ENCODE peak calls at places on chromosomes 1 and 21, in seven cellular contexts. One of them, this sample, is unnamed.

GRCh38 chr1:64476251-64476952 is 6.5 kb downstream of the CACHD1 start:
- DNase-seq in activated CD4-positive, alpha-beta T cell treated with anti-CD3 and anti-CD28 coated beads, Interleukin-2, amount 50 U/mL, for 24 hours: no peak
- DNase-seq in GM12864: no peak
- DNase-seq in PC-3: peak; percentile 29
- DNase-seq in NCI-H2029 treated with DMSO at 0.1 percent for 48 hours: peak; percentile 70
- DNase-seq in ELR: peak; percentile 56
- DNase-seq in mucosa of gallbladder: no peak
- DNase-seq in this sample: no peak

GRCh38 chr1:34378968-34379729 is 202.4 kb downstream of the C1orf94 start:
- DNase-seq in activated CD4-positive, alpha-beta T cell treated with anti-CD3 and anti-CD28 coated beads, Interleukin-2, amount 50 U/mL, for 24 hours: no peak
- DNase-seq in NCI-H2029 treated with DMSO at 0.1 percent for 48 hours: no peak
- DNase-seq in mucosa of gallbladder: no peak
- DNase-seq in ELR: peak; percentile 3
- DNase-seq in PC-3: no peak
- DNase-seq in GM12864: no peak
- DNase-seq in this sample: peak; percentile 49

GRCh38 chr1:207672525-207673130 is 27.7 kb downstream of the CR1L start:
- DNase-seq in PC-3: peak; percentile 86
- DNase-seq in activated CD4-positive, alpha-beta T cell treated with anti-CD3 and anti-CD28 coated beads, Interleukin-2, amount 50 U/mL, for 24 hours: no peak
- DNase-seq in ELR: peak; percentile 74
- DNase-seq in mucosa of gallbladder: peak; percentile 27
- DNase-seq in GM12864: no peak
- DNase-seq in NCI-H2029 treated with DMSO at 0.1 percent for 48 hours: no peak
- DNase-seq in this sample: peak; percentile 85

GRCh38 chr1:159921700-159922498 is 3.4 kb downstream of the TAGLN2 start:
- DNase-seq in activated CD4-positive, alpha-beta T cell treated with anti-CD3 and anti-CD28 coated beads, Interleukin-2, amount 50 U/mL, for 24 hours: no peak
- DNase-seq in NCI-H2029 treated with DMSO at 0.1 percent for 48 hours: no peak
- DNase-seq in mucosa of gallbladder: no peak
- DNase-seq in ELR: peak; percentile 31
- DNase-seq in GM12864: no peak
- DNase-seq in PC-3: no peak
- DNase-seq in this sample: no peak

GRCh38 chr1:59492500-59492899 is 195.6 kb downstream of the FGGY start:
- DNase-seq in activated CD4-positive, alpha-beta T cell treated with anti-CD3 and anti-CD28 coated beads, Interleukin-2, amount 50 U/mL, for 24 hours: no peak
- DNase-seq in PC-3: no peak
- DNase-seq in NCI-H2029 treated with DMSO at 0.1 percent for 48 hours: no peak
- DNase-seq in GM12864: no peak
- DNase-seq in ELR: no peak
- DNase-seq in mucosa of gallbladder: no peak
- DNase-seq in this sample: no peak

GRCh38 chr1:233707153-233707905 is 93.4 kb downstream of the KCNK1 start:
- DNase-seq in mucosa of gallbladder: peak; percentile 49
- DNase-seq in activated CD4-positive, alpha-beta T cell treated with anti-CD3 and anti-CD28 coated beads, Interleukin-2, amount 50 U/mL, for 24 hours: no peak
- DNase-seq in GM12864: no peak
- DNase-seq in NCI-H2029 treated with DMSO at 0.1 percent for 48 hours: peak; percentile 67
- DNase-seq in ELR: peak; percentile 16
- DNase-seq in PC-3: peak; percentile 91
- DNase-seq in this sample: no peak

GRCh38 chr1:228279011-228279721 is 71.3 kb downstream of the OBSCN start:
- DNase-seq in ELR: no peak
- DNase-seq in NCI-H2029 treated with DMSO at 0.1 percent for 48 hours: no peak
- DNase-seq in mucosa of gallbladder: no peak
- DNase-seq in GM12864: no peak
- DNase-seq in PC-3: no peak
- DNase-seq in activated CD4-positive, alpha-beta T cell treated with anti-CD3 and anti-CD28 coated beads, Interleukin-2, amount 50 U/mL, for 24 hours: no peak
- DNase-seq in this sample: no peak

GRCh38 chr1:169724168-169724567 is 9.7 kb downstream of the SELE start:
- DNase-seq in GM12864: no peak
- DNase-seq in PC-3: no peak
- DNase-seq in ELR: no peak
- DNase-seq in activated CD4-positive, alpha-beta T cell treated with anti-CD3 and anti-CD28 coated beads, Interleukin-2, amount 50 U/mL, for 24 hours: no peak
- DNase-seq in mucosa of gallbladder: peak; percentile 15
- DNase-seq in NCI-H2029 treated with DMSO at 0.1 percent for 48 hours: no peak
- DNase-seq in this sample: no peak

GRCh38 chr1:9384751-9385245 is 92.1 kb downstream of the SPSB1 start:
- DNase-seq in GM12864: no peak
- DNase-seq in PC-3: no peak
- DNase-seq in activated CD4-positive, alpha-beta T cell treated with anti-CD3 and anti-CD28 coated beads, Interleukin-2, amount 50 U/mL, for 24 hours: no peak
- DNase-seq in mucosa of gallbladder: peak; percentile 38
- DNase-seq in ELR: no peak
- DNase-seq in NCI-H2029 treated with DMSO at 0.1 percent for 48 hours: no peak
- DNase-seq in this sample: no peak

GRCh38 chr21:44301961-44302406 is 2.1 kb downstream of the PFKL start:
- DNase-seq in mucosa of gallbladder: no peak
- DNase-seq in NCI-H2029 treated with DMSO at 0.1 percent for 48 hours: no peak
- DNase-seq in ELR: no peak
- DNase-seq in PC-3: peak; percentile 10
- DNase-seq in GM12864: no peak
- DNase-seq in activated CD4-positive, alpha-beta T cell treated with anti-CD3 and anti-CD28 coated beads, Interleukin-2, amount 50 U/mL, for 24 hours: no peak
- DNase-seq in this sample: no peak

GRCh38 chr1:17265162-17265561 is 16.3 kb downstream of the PADI3 start:
- DNase-seq in PC-3: no peak
- DNase-seq in activated CD4-positive, alpha-beta T cell treated with anti-CD3 and anti-CD28 coated beads, Interleukin-2, amount 50 U/mL, for 24 hours: no peak
- DNase-seq in GM12864: no peak
- DNase-seq in mucosa of gallbladder: no peak
- DNase-seq in ELR: peak; percentile 40
- DNase-seq in NCI-H2029 treated with DMSO at 0.1 percent for 48 hours: no peak
- DNase-seq in this sample: peak; percentile 74

GRCh38 chr1:84089470-84090261 is 54.4 kb upstream of the PRKACB start:
- DNase-seq in mucosa of gallbladder: no peak
- DNase-seq in NCI-H2029 treated with DMSO at 0.1 percent for 48 hours: no peak
- DNase-seq in GM12864: no peak
- DNase-seq in PC-3: peak; percentile 96
- DNase-seq in ELR: peak; percentile 93
- DNase-seq in activated CD4-positive, alpha-beta T cell treated with anti-CD3 and anti-CD28 coated beads, Interleukin-2, amount 50 U/mL, for 24 hours: no peak
- DNase-seq in this sample: no peak

GRCh38 chr21:46443910-46444309 is 14.8 kb upstream of the DIP2A start:
- DNase-seq in NCI-H2029 treated with DMSO at 0.1 percent for 48 hours: no peak
- DNase-seq in mucosa of gallbladder: no peak
- DNase-seq in PC-3: no peak
- DNase-seq in GM12864: no peak
- DNase-seq in ELR: no peak
- DNase-seq in activated CD4-positive, alpha-beta T cell treated with anti-CD3 and anti-CD28 coated beads, Interleukin-2, amount 50 U/mL, for 24 hours: no peak
- DNase-seq in this sample: peak; percentile 8

GRCh38 chr1:153945795-153946621 is 510 bp downstream of the DENND4B start:
- DNase-seq in activated CD4-positive, alpha-beta T cell treated with anti-CD3 and anti-CD28 coated beads, Interleukin-2, amount 50 U/mL, for 24 hours: peak; percentile 35
- DNase-seq in NCI-H2029 treated with DMSO at 0.1 percent for 48 hours: no peak
- DNase-seq in GM12864: peak; percentile 86
- DNase-seq in PC-3: peak; percentile 60
- DNase-seq in mucosa of gallbladder: peak; percentile 82
- DNase-seq in ELR: peak; percentile 73
- DNase-seq in this sample: peak; percentile 54

GRCh38 chr1:185560760-185561159 is 173.4 kb upstream of the HMCN1 start:
- DNase-seq in activated CD4-positive, alpha-beta T cell treated with anti-CD3 and anti-CD28 coated beads, Interleukin-2, amount 50 U/mL, for 24 hours: no peak
- DNase-seq in mucosa of gallbladder: no peak
- DNase-seq in PC-3: no peak
- DNase-seq in ELR: no peak
- DNase-seq in GM12864: no peak
- DNase-seq in NCI-H2029 treated with DMSO at 0.1 percent for 48 hours: no peak
- DNase-seq in this sample: no peak

GRCh38 chr1:32742132-32742947 is 39.8 kb upstream of the SYNC start:
- DNase-seq in ELR: no peak
- DNase-seq in PC-3: peak; percentile 26
- DNase-seq in GM12864: no peak
- DNase-seq in mucosa of gallbladder: no peak
- DNase-seq in activated CD4-positive, alpha-beta T cell treated with anti-CD3 and anti-CD28 coated beads, Interleukin-2, amount 50 U/mL, for 24 hours: no peak
- DNase-seq in NCI-H2029 treated with DMSO at 0.1 percent for 48 hours: no peak
- DNase-seq in this sample: peak; percentile 58

GRCh38 chr1:40392206-40392605 is 18.7 kb downstream of the SMAP2 start:
- DNase-seq in PC-3: peak; percentile 56
- DNase-seq in activated CD4-positive, alpha-beta T cell treated with anti-CD3 and anti-CD28 coated beads, Interleukin-2, amount 50 U/mL, for 24 hours: no peak
- DNase-seq in GM12864: no peak
- DNase-seq in ELR: peak; percentile 86
- DNase-seq in mucosa of gallbladder: no peak
- DNase-seq in NCI-H2029 treated with DMSO at 0.1 percent for 48 hours: no peak
- DNase-seq in this sample: peak; percentile 62

GRCh38 chr1:77683836-77684148 is 1.3 kb upstream of the ZZZ3 start:
- DNase-seq in NCI-H2029 treated with DMSO at 0.1 percent for 48 hours: no peak
- DNase-seq in mucosa of gallbladder: no peak
- DNase-seq in ELR: no peak
- DNase-seq in GM12864: no peak
- DNase-seq in PC-3: no peak
- DNase-seq in activated CD4-positive, alpha-beta T cell treated with anti-CD3 and anti-CD28 coated beads, Interleukin-2, amount 50 U/mL, for 24 hours: no peak
- DNase-seq in this sample: no peak

GRCh38 chr1:32618673-32619221 is 31.6 kb downstream of the ZBTB8OS start:
- DNase-seq in GM12864: no peak
- DNase-seq in ELR: peak; percentile 26
- DNase-seq in activated CD4-positive, alpha-beta T cell treated with anti-CD3 and anti-CD28 coated beads, Interleukin-2, amount 50 U/mL, for 24 hours: no peak
- DNase-seq in mucosa of gallbladder: no peak
- DNase-seq in PC-3: peak; percentile 20
- DNase-seq in NCI-H2029 treated with DMSO at 0.1 percent for 48 hours: no peak
- DNase-seq in this sample: peak; percentile 43

GRCh38 chr1:85398391-85399064 is 66.4 kb downstream of the DDAH1 start:
- DNase-seq in GM12864: no peak
- DNase-seq in PC-3: peak; percentile 72
- DNase-seq in ELR: peak; percentile 80
- DNase-seq in mucosa of gallbladder: no peak
- DNase-seq in activated CD4-positive, alpha-beta T cell treated with anti-CD3 and anti-CD28 coated beads, Interleukin-2, amount 50 U/mL, for 24 hours: no peak
- DNase-seq in NCI-H2029 treated with DMSO at 0.1 percent for 48 hours: no peak
- DNase-seq in this sample: peak; percentile 23

GRCh38 chr1:35499652-35500176 is 57.5 kb downstream of the KIAA0319L start:
- DNase-seq in PC-3: no peak
- DNase-seq in ELR: no peak
- DNase-seq in activated CD4-positive, alpha-beta T cell treated with anti-CD3 and anti-CD28 coated beads, Interleukin-2, amount 50 U/mL, for 24 hours: no peak
- DNase-seq in GM12864: no peak
- DNase-seq in mucosa of gallbladder: no peak
- DNase-seq in NCI-H2029 treated with DMSO at 0.1 percent for 48 hours: no peak
- DNase-seq in this sample: peak; percentile 77

GRCh38 chr1:207499573-207499972 is 3.6 kb downstream of the CR1 start:
- DNase-seq in mucosa of gallbladder: peak; percentile 75
- DNase-seq in activated CD4-positive, alpha-beta T cell treated with anti-CD3 and anti-CD28 coated beads, Interleukin-2, amount 50 U/mL, for 24 hours: peak; percentile 16
- DNase-seq in PC-3: peak; percentile 90
- DNase-seq in ELR: peak; percentile 74
- DNase-seq in NCI-H2029 treated with DMSO at 0.1 percent for 48 hours: peak; percentile 59
- DNase-seq in GM12864: peak; percentile 54
- DNase-seq in this sample: peak; percentile 65

GRCh38 chr1:201656670-201657032 is 117.7 kb downstream of the NAV1 start:
- DNase-seq in NCI-H2029 treated with DMSO at 0.1 percent for 48 hours: peak; percentile 59
- DNase-seq in GM12864: no peak
- DNase-seq in mucosa of gallbladder: no peak
- DNase-seq in ELR: no peak
- DNase-seq in PC-3: no peak
- DNase-seq in activated CD4-positive, alpha-beta T cell treated with anti-CD3 and anti-CD28 coated beads, Interleukin-2, amount 50 U/mL, for 24 hours: no peak
- DNase-seq in this sample: no peak

GRCh38 chr1:94883688-94884087 is 43.2 kb downstream of the CNN3 start:
- DNase-seq in NCI-H2029 treated with DMSO at 0.1 percent for 48 hours: peak; percentile 21
- DNase-seq in ELR: peak; percentile 52
- DNase-seq in GM12864: no peak
- DNase-seq in PC-3: no peak
- DNase-seq in mucosa of gallbladder: no peak
- DNase-seq in activated CD4-positive, alpha-beta T cell treated with anti-CD3 and anti-CD28 coated beads, Interleukin-2, amount 50 U/mL, for 24 hours: no peak
- DNase-seq in this sample: no peak

This sample was measured in mesendoderm.